ENCODE peak calls at places on chromosomes 13 and 19, in seven cellular contexts. L is upper lobe of right lung; J is HEK293T; G is WTC11; D is osteocyte; Z is substantia nigra; E is stimulated activated CD8-positive, alpha-beta memory T cell treated with anti-CD3 and anti-CD28 coated beads, Interleukin-15, amount 100 ng/mL, for 24 hours. U is an unnamed sample.

GRCh38 chr13:67855837-67856238 is 625.7 kb upstream of the PCDH9 start:
- DNase-seq in L (no peak), J (no peak), G (no peak), D (no peak), Z (no peak), E (no peak), U (no peak)

GRCh38 chr19:5207806-5208205 is 132.8 kb downstream of the PTPRS start:
- DNase-seq in L (no peak), J (no peak), G (no peak), D (no peak), Z (no peak), E (no peak), U (no peak)

GRCh38 chr19:1975081-1975480 is 34.1 kb downstream of the CSNK1G2 start:
- DNase-seq in L (no peak), J (no peak), G (no peak), D (no peak), Z (no peak), E (no peak), U (peak; percentile 10)

GRCh38 chr13:24693862-24694471 is 13.8 kb downstream of the ATP12A start:
- DNase-seq in L (peak; percentile 56), J (peak; percentile 61), G (peak; percentile 53), D (no peak), Z (peak; percentile 14), E (no peak), U (no peak)

GRCh38 chr13:101346161-101346560 is 70.1 kb downstream of the NALCN start:
- DNase-seq in L (no peak), J (no peak), G (no peak), D (no peak), Z (no peak), E (no peak), U (no peak)

GRCh38 chr13:97506511-97506910 is 72.5 kb downstream of the RAP2A start:
- DNase-seq in L (no peak), J (no peak), G (no peak), D (no peak), Z (no peak), E (no peak), U (no peak)

GRCh38 chr13:37344051-37344450 is 238.6 kb upstream of the CSNK1A1L start:
- DNase-seq in L (no peak), J (no peak), G (no peak), D (no peak), Z (no peak), E (no peak), U (no peak)

GRCh38 chr13:78659450-78660110 is 625 bp upstream of the OBI1 start:
- DNase-seq in L (no peak), J (no peak), G (no peak), D (no peak), Z (no peak), E (no peak), U (no peak)

GRCh38 chr13:82370306-82370705 is 1512.0 kb downstream of the SLITRK1 start:
- DNase-seq in L (no peak), J (no peak), G (no peak), D (no peak), Z (no peak), E (no peak), U (no peak)

GRCh38 chr19:47725759-47726401 is 12.7 kb downstream of the EHD2 start:
- DNase-seq in L (peak; percentile 95), J (no peak), G (no peak), D (no peak), Z (no peak), E (no peak), U (no peak)

GRCh38 chr19:15137777-15138176 is 30.6 kb downstream of the SYDE1 start:
- DNase-seq in L (no peak), J (no peak), G (no peak), D (no peak), Z (no peak), E (no peak), U (no peak)

GRCh38 chr13:37960427-37960826 is 90.9 kb upstream of the TRPC4 start:
- DNase-seq in L (no peak), J (peak; percentile 9), G (no peak), D (no peak), Z (no peak), E (no peak), U (no peak)

GRCh38 chr19:3607398-3608078 is 863 bp upstream of the TBXA2R start:
- DNase-seq in L (no peak), J (no peak), G (peak; percentile 61), D (no peak), Z (no peak), E (no peak), U (no peak)

GRCh38 chr13:43389573-43389972 is 366.2 kb downstream of the DNAJC15 start:
- DNase-seq in L (no peak), J (no peak), G (no peak), D (no peak), Z (no peak), E (no peak), U (no peak)

GRCh38 chr13:65872448-65872847 is 1357.7 kb downstream of the PCDH9 start:
- DNase-seq in L (no peak), J (no peak), G (no peak), D (no peak), Z (no peak), E (no peak), U (no peak)

GRCh38 chr13:73938375-73939070 is 195.7 kb downstream of the KLF12 start:
- DNase-seq in L (no peak), J (no peak), G (no peak), D (no peak), Z (no peak), E (no peak), U (no peak)

GRCh38 chr19:45879055-45879454 is 6.9 kb downstream of the IRF2BP1 start:
- DNase-seq in L (no peak), J (no peak), G (no peak), D (no peak), Z (no peak), E (no peak), U (no peak)

GRCh38 chr19:36488816-36489138 is 584 bp downstream of the ZNF566 start:
- DNase-seq in L (no peak), J (peak; percentile 23), G (no peak), D (no peak), Z (no peak), E (no peak), U (no peak)

GRCh38 chr13:76854894-76855293 is 31.3 kb downstream of the KCTD12 start:
- DNase-seq in L (no peak), J (no peak), G (no peak), D (no peak), Z (no peak), E (no peak), U (no peak)

GRCh38 chr13:77789386-77789785 is 91.9 kb downstream of the SLAIN1 start:
- DNase-seq in L (no peak), J (no peak), G (no peak), D (no peak), Z (no peak), E (no peak), U (no peak)

GRCh38 chr13:94712812-94713555 is 639 bp upstream of the SOX21 start:
- DNase-seq in L (peak; percentile 68), J (peak; percentile 66), G (peak; percentile 59), D (no peak), Z (peak; percentile 72), E (no peak), U (no peak)

GRCh38 chr13:39787086-39787487 is 131.6 kb downstream of the COG6 start:
- DNase-seq in L (no peak), J (no peak), G (no peak), D (no peak), Z (no peak), E (no peak), U (no peak)

GRCh38 chr19:12946092-12946845 is 607 bp downstream of the RAD23A start:
- DNase-seq in L (peak; percentile 89), J (peak; percentile 71), G (peak; percentile 89), D (peak; percentile 91), Z (peak; percentile 33), E (no peak), U (peak; percentile 43)